ENCODE peak calls at places on chromosomes 12 and 14, in seven cellular contexts. M is prostate gland, Y is ovary, P is Peyer's patch, S is lower leg skin, O is IMR-90, D is A549. B is an unnamed sample.

GRCh38 chr14:31336646-31337045 is 83.7 kb downstream of the HEATR5A start:
- DNase-seq in M (no peak), Y (no peak), P (no peak), S (no peak), O (peak), D (no peak), B (no peak)

GRCh38 chr14:35161231-35161630 is 38.9 kb downstream of the PRORP start:
- DNase-seq in M (no peak), Y (no peak), P (no peak), S (no peak), O (peak), D (no peak), B (no peak)

GRCh38 chr14:87034680-87035079 is 958.3 kb downstream of the GALC start:
- DNase-seq in M (no peak), Y (no peak), P (no peak), S (no peak), O (no peak), D (no peak), B (no peak)

GRCh38 chr12:113232787-113233585 is 11.7 kb downstream of the TPCN1 start:
- DNase-seq in M (no peak), Y (no peak), P (peak), S (peak), O (no peak), D (no peak), B (no peak)

GRCh38 chr14:69674546-69675245 is 63.3 kb downstream of the SUSD6 start:
- DNase-seq in M (no peak), Y (no peak), P (no peak), S (no peak), O (no peak), D (no peak), B (no peak)

GRCh38 chr12:50765325-50765911 is 1.5 kb downstream of the ATF1 start:
- DNase-seq in M (no peak), Y (peak), P (peak), S (peak), O (peak), D (peak), B (no peak)

GRCh38 chr14:103551338-103551762 is 11.1 kb downstream of the BAG5 start:
- DNase-seq in M (no peak), Y (peak), P (peak), S (peak), O (no peak), D (no peak), B (no peak)

GRCh38 chr12:22409071-22409951 is 74.8 kb upstream of the ST8SIA1 start:
- DNase-seq in M (no peak), Y (no peak), P (peak), S (no peak), O (no peak), D (no peak), B (no peak)

GRCh38 chr14:105817971-105818711 is 291.8 kb downstream of the TMEM121 start:
- DNase-seq in M (no peak), Y (no peak), P (peak), S (no peak), O (no peak), D (no peak), B (no peak)

GRCh38 chr14:40204441-40205175 is 772.4 kb upstream of the FBXO33 start:
- DNase-seq in M (no peak), Y (no peak), P (no peak), S (no peak), O (no peak), D (no peak), B (no peak)

GRCh38 chr14:24372701-24373416 is 4.9 kb downstream of the NFATC4 start:
- DNase-seq in M (no peak), Y (no peak), P (no peak), S (no peak), O (no peak), D (no peak), B (no peak)

GRCh38 chr12:14247166-14247565 is 118.3 kb upstream of the ATF7IP start:
- DNase-seq in M (no peak), Y (no peak), P (no peak), S (no peak), O (no peak), D (no peak), B (no peak)

GRCh38 chr12:120536064-120536791 is 2.1 kb downstream of the RNF10 start:
- DNase-seq in M (peak), Y (no peak), P (peak), S (no peak), O (no peak), D (no peak), B (no peak)

GRCh38 chr12:124837958-124838803 is 25.5 kb downstream of the SCARB1 start:
- DNase-seq in M (peak), Y (peak), P (peak), S (peak), O (peak), D (peak), B (peak)

GRCh38 chr14:36099619-36100018 is 76.9 kb downstream of the PTCSC3 start:
- DNase-seq in M (no peak), Y (no peak), P (no peak), S (no peak), O (no peak), D (no peak), B (no peak)

GRCh38 chr12:65836419-65837197 is 12.3 kb downstream of the HMGA2 start:
- DNase-seq in M (no peak), Y (no peak), P (no peak), S (no peak), O (no peak), D (no peak), B (no peak)

GRCh38 chr12:17020765-17021164 is 414.8 kb upstream of the LMO3 start:
- DNase-seq in M (no peak), Y (no peak), P (no peak), S (no peak), O (no peak), D (no peak), B (no peak)

GRCh38 chr12:54452628-54453027 is 20.8 kb downstream of the GTSF1 start:
- DNase-seq in M (no peak), Y (no peak), P (no peak), S (no peak), O (no peak), D (no peak), B (no peak)

GRCh38 chr14:78598046-78598652 is 428.0 kb downstream of the NRXN3 start:
- DNase-seq in M (peak), Y (peak), P (peak), S (no peak), O (peak), D (peak), B (no peak)

GRCh38 chr14:92793709-92794546 is at the start of gene GOLGA5:
- DNase-seq in M (peak), Y (peak), P (peak), S (peak), O (peak), D (peak), B (peak)

GRCh38 chr14:69101331-69101826 is 51.5 kb downstream of the DCAF5 start:
- DNase-seq in M (peak), Y (no peak), P (no peak), S (no peak), O (peak), D (peak), B (peak)

GRCh38 chr14:64816221-64816783 is 63.4 kb downstream of the SPTB start:
- DNase-seq in M (no peak), Y (no peak), P (no peak), S (no peak), O (no peak), D (no peak), B (no peak)

GRCh38 chr12:108856428-108857157 is 790 bp downstream of the SSH1 start:
- DNase-seq in M (peak), Y (peak), P (peak), S (no peak), O (peak), D (no peak), B (peak)

GRCh38 chr12:57624441-57625220 is 8.4 kb downstream of the B4GALNT1 start:
- DNase-seq in M (no peak), Y (no peak), P (no peak), S (no peak), O (no peak), D (no peak), B (no peak)

GRCh38 chr12:131770120-131770519 is 58.1 kb upstream of the MMP17 start:
- DNase-seq in M (no peak), Y (no peak), P (no peak), S (no peak), O (no peak), D (no peak), B (no peak)

GRCh38 chr12:59858508-59858907 is 262.7 kb downstream of the SLC16A7 start:
- DNase-seq in M (no peak), Y (no peak), P (peak), S (no peak), O (no peak), D (no peak), B (no peak)
- H3K4me3 ChIP-seq in M (no peak), Y (no peak), P (no peak), S (no peak), O (no peak), D (no peak), B (no peak)

GRCh38 chr14:28653521-28653920 is 113.1 kb upstream of the FOXG1 start:
- DNase-seq in M (no peak), Y (no peak), P (no peak), S (no peak), O (peak), D (no peak), B (no peak)
- TF ChIP-seq POLR2A in M (no peak), Y (no peak), P (no peak), S (no peak), O (no peak), D (no peak), B (no peak)

DNA sequence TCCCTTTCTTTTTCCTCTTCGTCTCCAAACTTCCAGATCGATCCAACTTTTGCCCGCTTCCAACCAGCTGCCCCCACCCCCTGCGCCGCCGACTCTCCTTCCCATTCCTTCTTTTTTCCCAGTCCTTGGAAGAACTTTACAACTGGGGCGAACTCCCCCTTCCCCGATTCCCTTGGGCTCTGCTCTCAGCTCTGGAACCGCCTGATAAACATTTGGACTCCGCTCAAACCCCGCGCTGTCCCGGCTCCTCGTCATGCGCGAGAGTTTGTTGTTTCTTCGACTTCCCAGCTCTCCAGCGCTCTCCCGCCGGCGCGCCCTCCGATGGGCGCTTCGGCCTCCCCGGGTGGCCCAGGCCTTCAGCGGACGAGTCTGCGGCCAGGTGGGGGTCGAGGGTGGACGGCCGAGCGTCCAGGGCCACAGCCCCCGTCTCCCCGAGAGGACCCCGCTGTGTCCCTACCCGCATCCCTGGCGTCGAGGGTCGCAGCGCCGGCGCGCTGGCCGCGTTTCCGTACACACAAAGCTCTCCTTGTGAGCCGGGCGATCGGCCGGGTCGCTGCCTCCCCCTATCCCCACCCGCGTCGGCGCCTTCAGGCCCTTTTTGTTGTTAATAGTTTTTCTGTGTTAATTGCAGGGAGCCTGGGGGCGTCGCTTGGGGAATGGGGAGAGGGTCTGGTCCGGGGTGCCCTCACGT is 819 bp downstream of the MMP14 start:
- DNase-seq in M (no peak), Y (peak), P (peak), S (no peak), O (peak), D (no peak), B (peak)
- H3K4me3 ChIP-seq in M (peak), Y (peak), P (peak), S (peak), O (peak), D (peak), B (peak)

GRCh38 chr14:75437201-75438143 is 9.7 kb downstream of the JDP2 start:
- DNase-seq in M (no peak), Y (no peak), P (no peak), S (no peak), O (no peak), D (no peak), B (no peak)
- TF ChIP-seq POLR2A in M (no peak), Y (no peak), P (no peak), S (no peak), O (no peak), D (no peak), B (no peak)

GRCh38 chr12:53197011-53197640 is 9.9 kb downstream of the ITGB7 start:
- DNase-seq in M (no peak), Y (no peak), P (no peak), S (no peak), O (no peak), D (no peak), B (no peak)
- H3K4me3 ChIP-seq in M (no peak), Y (no peak), P (peak), S (no peak), O (no peak), D (peak), B (peak)

GRCh38 chr12:31324116-31324844 is 1.7 kb downstream of the SINHCAF start:
- DNase-seq in M (peak), Y (peak), P (peak), S (peak), O (peak), D (peak), B (peak)
- TF ChIP-seq POLR2A in M (peak), Y (peak), P (no peak), S (no peak), O (no peak), D (peak), B (peak)

GRCh38 chr12:55957106-55957859 is 8.6 kb downstream of the PMEL start:
- DNase-seq in M (no peak), Y (no peak), P (peak), S (peak), O (no peak), D (no peak), B (no peak)

GRCh38 chr12:55955344-55955743 is 10.5 kb downstream of the PMEL start:
- DNase-seq in M (no peak), Y (no peak), P (no peak), S (no peak), O (no peak), D (no peak), B (no peak)

DNA sequence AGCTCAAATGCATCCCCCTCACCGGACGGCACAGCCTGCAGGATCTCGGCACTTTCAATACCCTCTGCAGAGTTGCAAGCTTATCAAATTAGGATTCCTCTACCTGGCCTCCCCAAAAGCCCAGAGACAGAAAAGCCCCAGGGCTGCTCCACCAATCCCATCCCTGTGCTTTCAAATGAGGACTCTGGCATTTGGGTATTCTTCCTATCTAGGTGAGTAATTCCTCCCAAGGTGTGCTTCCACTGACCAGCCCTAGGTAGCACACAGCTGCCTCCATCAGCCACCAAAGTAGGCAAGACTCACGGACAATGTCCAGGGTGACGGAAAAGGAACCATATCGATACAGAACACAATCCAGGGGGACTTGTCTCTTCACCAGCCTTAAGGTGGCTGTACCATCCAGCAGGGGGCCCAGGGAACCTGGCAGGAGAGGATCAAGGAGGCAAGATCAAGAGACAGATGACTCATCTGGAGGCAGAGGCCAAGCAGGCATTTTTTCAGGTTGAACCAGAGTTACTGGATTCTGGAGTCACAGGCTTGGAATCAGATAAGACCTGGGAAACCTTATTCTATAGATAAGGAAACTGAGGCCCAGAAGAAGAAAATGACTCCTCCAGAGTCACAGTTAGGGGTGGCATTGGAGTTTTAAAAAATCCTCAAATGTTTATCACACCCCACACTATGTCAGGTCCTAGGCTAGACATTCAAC is 9.9 kb downstream of the PMEL start:
- DNase-seq in M (peak), Y (no peak), P (peak), S (no peak), O (peak), D (peak), B (no peak)
- H3K4me3 ChIP-seq in M (no peak), Y (no peak), P (no peak), S (no peak), O (no peak), D (no peak), B (no peak)

B was measured in tibial nerve.